ENCODE peak calls at places on chromosomes 13 and 19, in six cellular contexts. G is fibroblast of villous mesenchyme, S is NB4, T is IMR-90, R is foreskin fibroblast, Z is tibial nerve. C is an unnamed sample.

GRCh38 chr19:38707512-38708114 is 36.7 kb downstream of the CAPN12 start:
- DNase-seq in S (no peak), T (peak; percentile 23), G (no peak), R (peak; percentile 12), Z (no peak), C (no peak)

GRCh38 chr19:54469496-54469934 is 3.6 kb downstream of the CDC42EP5 start:
- DNase-seq in T (no peak), S (no peak), R (no peak), Z (no peak), G (no peak), C (peak; percentile 60)

GRCh38 chr13:35163674-35164073 is 221.6 kb downstream of the NBEA start:
- DNase-seq in Z (no peak), T (no peak), S (no peak), G (no peak), R (no peak), C (no peak)

GRCh38 chr13:46146898-46147297 is 35.1 kb downstream of the LCP1 start:
- DNase-seq in R (peak; percentile 19), S (no peak), Z (no peak), T (no peak), G (peak; percentile 17), C (peak; percentile 48)

GRCh38 chr13:45781553-45782326 is 69.8 kb downstream of the SIAH3 start:
- DNase-seq in T (no peak), Z (no peak), S (no peak), G (no peak), R (no peak), C (peak; percentile 47)

GRCh38 chr19:5477451-5478215 is 22.4 kb downstream of the ZNRF4 start:
- DNase-seq in Z (no peak), T (no peak), S (no peak), R (no peak), G (no peak), C (no peak)

GRCh38 chr13:28452755-28453154 is 42.2 kb downstream of the FLT1 start:
- DNase-seq in R (no peak), T (no peak), Z (no peak), G (no peak), S (no peak), C (no peak)

GRCh38 chr13:44474122-44474910 is 100.7 kb downstream of the SERP2 start:
- DNase-seq in G (no peak), S (no peak), R (no peak), T (peak; percentile 17), Z (no peak), C (no peak)

GRCh38 chr13:21242236-21242635 is 65.8 kb downstream of the MRPL57 start:
- DNase-seq in Z (no peak), T (no peak), G (no peak), S (peak; percentile 46), R (no peak), C (no peak)

GRCh38 chr13:60617863-60618733 is 221.1 kb downstream of the TDRD3 start:
- DNase-seq in T (peak; percentile 36), S (peak; percentile 20), R (no peak), Z (peak; percentile 32), G (peak; percentile 29), C (peak; percentile 34)

GRCh38 chr19:33804021-33804799 is 7.5 kb downstream of the KCTD15 start:
- DNase-seq in G (peak; percentile 47), S (no peak), T (peak; percentile 83), Z (peak; percentile 31), R (no peak), C (peak; percentile 90)

GRCh38 chr13:36718146-36718545 is 44.3 kb downstream of the SERTM1 start:
- DNase-seq in G (no peak), Z (no peak), T (peak; percentile 3), S (no peak), R (no peak), C (peak; percentile 37)

GRCh38 chr19:1814391-1814790 is 2.3 kb upstream of the ATP8B3 start:
- DNase-seq in G (no peak), S (no peak), Z (no peak), T (no peak), R (no peak), C (no peak)

GRCh38 chr13:56110751-56111150 is 1030.0 kb upstream of the PRR20A start:
- DNase-seq in Z (no peak), R (no peak), G (no peak), T (no peak), S (no peak), C (peak; percentile 41)

GRCh38 chr19:10289167-10289835 is 451 bp upstream of the ICAM5 start:
- DNase-seq in T (peak; percentile 54), Z (no peak), R (peak; percentile 81), S (peak; percentile 80), G (peak; percentile 56), C (peak; percentile 62)

GRCh38 chr13:51148223-51148951 is 37.3 kb upstream of the C13orf42 start:
- DNase-seq in G (no peak), R (no peak), S (no peak), Z (no peak), T (no peak), C (no peak)

GRCh38 chr13:46668302-46668720 is 115.3 kb downstream of the LRCH1 start:
- DNase-seq in Z (peak; percentile 66), S (no peak), R (peak; percentile 76), G (peak; percentile 90), T (peak; percentile 95), C (peak; percentile 48)

GRCh38 chr19:17606786-17607185 is 51.3 kb downstream of the COLGALT1 start:
- DNase-seq in Z (no peak), T (no peak), S (no peak), G (no peak), R (no peak), C (no peak)

GRCh38 chr19:45160870-45161714 is at the start of gene NKPD1:
- DNase-seq in R (no peak), T (no peak), S (no peak), G (no peak), Z (no peak), C (peak; percentile 76)

GRCh38 chr19:55086730-55087541 is 11.3 kb downstream of the EPS8L1 start:
- DNase-seq in T (peak; percentile 91), R (peak; percentile 94), Z (peak; percentile 87), S (no peak), G (peak; percentile 93), C (peak; percentile 93)

GRCh38 chr13:43348397-43348796 is 325.0 kb downstream of the DNAJC15 start:
- DNase-seq in S (no peak), T (peak; percentile 62), Z (no peak), G (no peak), R (peak; percentile 6), C (peak; percentile 86)

GRCh38 chr19:43422689-43423066 is 8.0 kb downstream of the TEX101 start:
- DNase-seq in T (no peak), S (no peak), Z (no peak), R (no peak), G (no peak), C (no peak)

GRCh38 chr13:23147264-23147663 is 33.5 kb upstream of the SGCG start:
- DNase-seq in R (no peak), Z (no peak), S (peak; percentile 15), T (no peak), G (no peak), C (no peak)

GRCh38 chr19:10544242-10544752 is 593 bp downstream of the ATG4D start:
- DNase-seq in R (no peak), Z (no peak), S (peak; percentile 65), G (no peak), T (no peak), C (no peak)

GRCh38 chr19:14023404-14024235 is 4.3 kb upstream of the RLN3 start:
- DNase-seq in S (peak; percentile 87), G (peak; percentile 56), T (peak; percentile 44), Z (no peak), R (peak; percentile 42), C (peak; percentile 54)

GRCh38 chr13:48769107-48769704 is 115.5 kb downstream of the CYSLTR2 start:
- DNase-seq in S (peak; percentile 88), Z (peak; percentile 100), R (peak; percentile 77), T (peak; percentile 91), G (peak; percentile 93), C (peak; percentile 86)

GRCh38 chr13:24875566-24875965 is 111.6 kb downstream of the RNF17 start:
- DNase-seq in G (peak; percentile 77), T (no peak), S (no peak), R (no peak), Z (no peak), C (no peak)

GRCh38 chr13:21071015-21071414 is 9.6 kb upstream of the LATS2 start:
- DNase-seq in S (no peak), T (no peak), R (no peak), G (no peak), Z (no peak), C (no peak)

GRCh38 chr13:31072041-31072440 is 89.7 kb downstream of the HSPH1 start:
- DNase-seq in G (peak; percentile 20), T (peak; percentile 41), R (no peak), Z (no peak), S (no peak), C (no peak)

GRCh38 chr13:113668491-113668971 is 1.5 kb downstream of the GRK1 start:
- DNase-seq in S (no peak), G (no peak), R (no peak), Z (no peak), T (no peak), C (no peak)

GRCh38 chr19:46407891-46408426 is 5.4 kb downstream of the CCDC8 start:
- DNase-seq in R (no peak), G (no peak), T (no peak), S (no peak), Z (no peak), C (no peak)

GRCh38 chr13:77079902-77080413 is 53.0 kb upstream of the FBXL3 start:
- DNase-seq in Z (no peak), G (no peak), S (no peak), T (no peak), R (no peak), C (no peak)

GRCh38 chr19:35533201-35533821 is at the start of gene GAPDHS:
- DNase-seq in Z (no peak), G (no peak), R (no peak), S (no peak), T (peak; percentile 43), C (no peak)
- H3K4me3 ChIP-seq in Z (no peak within 1 kb of the TSS), G (no peak within 1 kb of the TSS), R (peak within 1 kb of the TSS; percentile 13), S (no peak within 1 kb of the TSS), T (no peak within 1 kb of the TSS), C (no peak within 1 kb of the TSS)

GRCh38 chr19:49809987-49810389 is 3.1 kb downstream of the FUZ start:
- DNase-seq in S (no peak), G (no peak), T (no peak), Z (no peak), R (no peak), C (no peak)
- TF ChIP-seq CTCF in S (no peak), G (no peak), T (no peak), Z (no peak), R (no peak), C (no peak)

GRCh38 chr19:51944798-51945552 is 17.7 kb downstream of the ZNF613 start:
- DNase-seq in S (no peak), Z (no peak), G (no peak), T (no peak), R (no peak), C (no peak)

GRCh38 chr19:51946602-51947001 is 19.3 kb downstream of the ZNF613 start:
- DNase-seq in G (no peak), S (no peak), T (no peak), R (no peak), Z (no peak), C (no peak)

GRCh38 chr19:51948979-51949378 is 21.7 kb downstream of the ZNF613 start:
- DNase-seq in G (peak; percentile 52), R (peak; percentile 39), Z (no peak), S (no peak), T (peak; percentile 23), C (no peak)
- H3K4me3 ChIP-seq in G (peak overlapping the region; percentile 49), R (peak overlapping the region; percentile 40), Z (no peak overlapping the region), S (no peak overlapping the region), T (peak overlapping the region; percentile 39), C (peak overlapping the region; percentile 13)

GRCh38 chr13:94549241-94550029 is 46.5 kb downstream of the TGDS start:
- DNase-seq in R (peak; percentile 95), S (peak; percentile 96), G (peak; percentile 96), Z (peak; percentile 99), T (peak; percentile 96), C (peak; percentile 93)
- TF ChIP-seq CTCF in R (no peak), S (no peak), G (no peak), Z (no peak), T (no peak), C (no peak)

GRCh38 chr19:49188626-49189200 is 31.1 kb downstream of the TRPM4 start:
- DNase-seq in Z (no peak), T (no peak), S (no peak), G (no peak), R (no peak), C (no peak)
- H3K4me3 ChIP-seq in Z (no peak overlapping the region), T (no peak overlapping the region), S (no peak overlapping the region), G (no peak overlapping the region), R (no peak overlapping the region), C (no peak overlapping the region)